ENCODE peak calls at places on chromosomes 3 and 15, in ten cellular contexts. W is NB4, T is prostate gland, K is sigmoid colon, J is uterus, L is transverse colon, Z is lower leg skin, P is GM12891, M is upper lobe of left lung, Y is IMR-90. B is an unnamed sample.

GRCh38 chr3:159881828-159882309 is 106.8 kb upstream of the IL12A start:
- DNase-seq in W (no peak), T (peak), K (peak), J (no peak), L (no peak), Z (peak), P (no peak), M (no peak), Y (no peak), B (no peak)

GRCh38 chr3:57755368-57756021 is 614 bp upstream of the SLMAP start:
- DNase-seq in W (peak), T (peak), K (peak), J (peak), L (peak), Z (peak), P (peak), M (peak), Y (peak), B (no peak)

GRCh38 chr15:48984811-48985352 is 21.2 kb upstream of the SHC4 start:
- DNase-seq in W (no peak), T (no peak), K (no peak), J (no peak), L (no peak), Z (no peak), P (no peak), M (no peak), Y (peak), B (no peak)

GRCh38 chr3:55574671-55575070 is 87.6 kb upstream of the WNT5A start:
- DNase-seq in W (no peak), T (no peak), K (peak), J (no peak), L (no peak), Z (no peak), P (no peak), M (no peak), Y (no peak), B (no peak)

GRCh38 chr3:132405188-132405587 is 12.1 kb upstream of the DNAJC13 start:
- DNase-seq in W (no peak), T (no peak), K (no peak), J (no peak), L (no peak), Z (no peak), P (no peak), M (no peak), Y (no peak), B (no peak)

GRCh38 chr3:51773529-51773928 is 5.5 kb downstream of the IQCF6 start:
- DNase-seq in W (no peak), T (no peak), K (no peak), J (no peak), L (no peak), Z (no peak), P (no peak), M (no peak), Y (no peak), B (no peak)

GRCh38 chr3:125002414-125002811 is 53.4 kb downstream of the HEG1 start:
- DNase-seq in W (no peak), T (no peak), K (no peak), J (no peak), L (no peak), Z (no peak), P (no peak), M (no peak), Y (no peak), B (no peak)

GRCh38 chr3:41881233-41881821 is 80.6 kb downstream of the ULK4 start:
- DNase-seq in W (peak), T (peak), K (no peak), J (peak), L (no peak), Z (peak), P (no peak), M (no peak), Y (peak), B (no peak)

GRCh38 chr3:187922704-187923393 is 177.6 kb upstream of the BCL6 start:
- DNase-seq in W (no peak), T (no peak), K (no peak), J (no peak), L (no peak), Z (no peak), P (no peak), M (no peak), Y (peak), B (no peak)

DNA sequence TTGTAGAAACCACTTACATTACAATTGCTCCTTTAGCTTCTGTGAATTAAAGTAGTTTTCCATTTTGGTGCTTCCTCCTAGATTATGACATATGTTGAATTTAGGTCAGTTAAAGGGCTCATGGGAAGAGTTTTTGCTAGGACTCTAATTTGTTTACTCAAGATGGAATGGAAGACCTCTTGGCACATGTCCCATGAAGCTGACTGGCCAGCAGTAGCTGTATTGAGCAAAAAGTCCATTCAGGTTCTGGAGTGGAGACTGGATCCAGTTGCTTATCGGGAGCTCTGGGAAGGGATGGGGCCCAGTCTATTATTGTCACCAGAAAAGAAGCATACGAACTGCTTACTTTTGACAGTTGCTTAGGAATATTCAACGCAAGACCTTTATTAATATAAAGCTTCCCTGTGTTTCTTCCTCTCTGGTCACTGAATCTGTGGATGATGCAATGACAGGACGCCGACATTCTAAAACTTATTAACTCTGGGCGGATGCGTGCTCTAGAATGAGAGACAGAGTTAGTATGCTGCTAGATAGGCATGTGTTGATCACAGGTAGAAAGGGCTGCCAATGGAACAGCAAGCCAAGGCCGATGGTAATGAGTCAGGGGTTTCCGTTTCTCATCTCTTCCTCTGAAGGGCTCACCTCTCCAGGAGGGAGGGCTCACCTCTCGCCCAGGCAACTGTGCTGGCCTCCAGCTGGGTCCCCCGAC is 155.8 kb downstream of the NR1D2 start:
- DNase-seq in W (no peak), T (no peak), K (no peak), J (no peak), L (no peak), Z (no peak), P (no peak), M (no peak), Y (peak), B (no peak)
- TF ChIP-seq POLR2A in W (no peak), T (no peak), K (no peak), J (no peak), L (no peak), Z (no peak), P (no peak), M (no peak), Y (no peak), B (no peak)

GRCh38 chr3:37072892-37073291 is 79.6 kb downstream of the MLH1 start:
- DNase-seq in W (no peak), T (peak), K (no peak), J (no peak), L (peak), Z (no peak), P (no peak), M (no peak), Y (peak), B (no peak)

GRCh38 chr3:37071921-37072320 is 78.6 kb downstream of the MLH1 start:
- DNase-seq in W (no peak), T (no peak), K (no peak), J (no peak), L (no peak), Z (no peak), P (no peak), M (no peak), Y (no peak), B (no peak)

GRCh38 chr3:37064747-37065146 is 71.4 kb downstream of the MLH1 start:
- DNase-seq in W (no peak), T (no peak), K (no peak), J (no peak), L (no peak), Z (no peak), P (no peak), M (no peak), Y (peak), B (no peak)

GRCh38 chr3:37068031-37068430 is 74.7 kb downstream of the MLH1 start:
- DNase-seq in W (no peak), T (no peak), K (no peak), J (no peak), L (no peak), Z (no peak), P (no peak), M (no peak), Y (no peak), B (no peak)

GRCh38 chr3:37067577-37067976 is 74.3 kb downstream of the MLH1 start:
- DNase-seq in W (no peak), T (no peak), K (no peak), J (no peak), L (no peak), Z (no peak), P (no peak), M (no peak), Y (no peak), B (no peak)
- TF ChIP-seq POLR2A in W (no peak), T (no peak), K (no peak), J (no peak), L (no peak), Z (no peak), P (no peak), M (no peak), Y (no peak), B (no peak)

GRCh38 chr3:15660055-15660940 is 58.8 kb downstream of the BTD start:
- DNase-seq in W (no peak), T (no peak), K (no peak), J (no peak), L (no peak), Z (no peak), P (no peak), M (no peak), Y (no peak), B (no peak)

GRCh38 chr3:15665510-15666150 is 64.1 kb downstream of the BTD start:
- DNase-seq in W (no peak), T (no peak), K (no peak), J (no peak), L (no peak), Z (no peak), P (no peak), M (no peak), Y (peak), B (no peak)

GRCh38 chr3:15667484-15667883 is 65.9 kb downstream of the BTD start:
- DNase-seq in W (no peak), T (no peak), K (no peak), J (no peak), L (no peak), Z (no peak), P (no peak), M (no peak), Y (no peak), B (no peak)

GRCh38 chr3:15666277-15666676 is 64.7 kb downstream of the BTD start:
- DNase-seq in W (no peak), T (no peak), K (no peak), J (no peak), L (no peak), Z (no peak), P (no peak), M (no peak), Y (no peak), B (no peak)
- TF ChIP-seq POLR2A in W (no peak), T (no peak), K (no peak), J (no peak), L (no peak), Z (no peak), P (peak), M (no peak), Y (no peak), B (no peak)

DNA sequence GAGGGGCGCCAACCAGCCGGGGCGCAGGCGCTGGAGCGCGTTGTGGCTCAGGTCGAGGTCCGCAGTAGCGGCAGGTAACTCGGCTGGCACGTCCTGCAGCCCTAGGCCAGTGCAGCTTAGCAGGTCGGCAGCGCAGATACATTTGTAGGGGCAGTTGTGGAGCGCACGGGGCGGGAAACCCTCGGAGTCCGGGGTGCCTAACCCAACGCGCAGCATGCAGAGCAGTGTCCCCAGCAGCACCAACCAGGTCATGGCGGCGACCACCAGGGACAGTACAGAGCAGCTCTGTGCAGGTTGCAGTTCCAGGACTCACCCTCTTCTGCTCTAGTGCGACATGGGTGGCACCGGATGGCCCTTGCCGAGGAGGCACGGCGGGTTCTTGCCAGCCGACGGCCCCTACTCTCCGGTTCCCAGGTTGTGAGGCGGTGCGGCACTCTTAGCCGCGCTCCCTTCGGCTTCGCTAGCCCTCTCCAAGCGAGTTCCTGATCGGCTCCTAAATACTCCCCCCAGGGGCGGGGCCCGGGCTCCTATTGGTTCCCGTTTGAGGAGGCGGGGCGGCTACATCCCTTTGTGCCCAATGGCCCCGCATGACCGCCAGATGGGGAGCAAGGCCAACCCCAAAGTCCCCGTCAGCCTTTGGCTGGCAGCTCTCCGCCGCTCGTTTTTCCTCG is at the start of gene AMIGO3:
- DNase-seq in W (peak), T (peak), K (peak), J (peak), L (peak), Z (peak), P (peak), M (peak), Y (peak), B (peak)
- TF ChIP-seq POLR2A in W (no peak), T (peak), K (peak), J (peak), L (peak), Z (no peak), P (peak), M (no peak), Y (peak), B (peak)

GRCh38 chr15:68818671-68819450 is 1.8 kb downstream of the ANP32A start:
- DNase-seq in W (peak), T (peak), K (peak), J (peak), L (peak), Z (peak), P (no peak), M (peak), Y (no peak), B (no peak)
- TF ChIP-seq POLR2A in W (peak), T (no peak), K (no peak), J (no peak), L (peak), Z (no peak), P (no peak), M (no peak), Y (no peak), B (peak)

DNA sequence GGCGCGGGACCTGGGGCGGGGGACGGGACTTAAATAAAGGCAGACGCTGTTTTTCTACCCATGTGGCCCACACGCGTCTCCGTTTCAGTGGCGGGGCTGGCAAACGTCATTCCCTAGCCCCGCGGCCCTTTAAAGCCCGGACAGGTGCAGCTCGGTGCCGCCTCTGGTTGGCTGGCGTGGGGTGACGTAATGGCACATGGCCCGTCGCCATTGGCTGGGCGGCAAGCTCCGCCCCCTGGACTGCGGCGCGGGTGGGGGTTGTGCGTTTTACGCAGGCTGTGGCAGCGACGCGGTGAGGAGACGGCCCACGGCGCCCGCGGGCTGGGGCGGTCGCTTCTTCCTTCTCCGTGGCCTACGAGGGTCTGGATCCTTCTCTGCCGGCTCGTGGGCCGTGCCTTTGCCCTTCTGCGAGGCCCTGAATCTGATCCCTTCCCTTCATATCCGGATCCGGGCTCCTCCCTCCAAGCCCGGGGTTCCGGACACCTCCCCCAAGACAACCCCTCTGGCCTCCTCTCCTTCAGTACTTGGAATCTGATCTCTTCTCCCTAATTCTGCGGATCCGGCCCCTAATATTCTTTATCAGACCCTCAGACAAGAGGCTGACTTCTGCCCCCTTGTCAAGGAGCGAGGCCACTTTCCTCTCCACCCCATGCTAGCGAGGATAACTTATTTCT is at the start of gene CRELD1:
- DNase-seq in W (peak), T (peak), K (peak), J (peak), L (peak), Z (peak), P (peak), M (peak), Y (peak), B (peak)
- TF ChIP-seq POLR2A in W (peak), T (peak), K (peak), J (peak), L (peak), Z (no peak), P (peak), M (peak), Y (peak), B (peak)

DNA sequence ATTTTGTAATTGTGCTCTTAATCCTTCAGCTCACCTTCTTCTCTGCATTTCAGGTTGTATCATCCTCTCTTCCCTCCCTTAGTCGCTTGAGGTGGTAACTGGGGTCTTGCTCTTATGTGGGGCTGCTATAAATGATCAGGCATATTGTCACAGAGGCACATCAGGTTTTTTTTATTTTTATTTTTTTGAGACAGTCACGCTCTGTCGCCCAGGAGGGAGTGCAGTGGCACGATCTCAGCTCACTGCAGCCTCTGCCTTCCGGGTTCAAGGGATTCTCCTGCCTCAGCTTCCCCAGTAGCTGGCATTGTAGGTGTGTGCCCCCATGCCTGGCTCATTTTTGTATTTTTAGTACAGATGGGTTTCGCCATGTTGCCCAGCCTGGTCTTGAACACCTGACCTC is 9.9 kb downstream of the CDV3 start:
- DNase-seq in W (no peak), T (no peak), K (no peak), J (no peak), L (no peak), Z (no peak), P (no peak), M (no peak), Y (no peak), B (no peak)
- TF ChIP-seq POLR2A in W (no peak), T (no peak), K (no peak), J (no peak), L (no peak), Z (no peak), P (no peak), M (no peak), Y (no peak), B (no peak)